ENCODE peak calls at places on chromosomes 6 and 20, in four cellular contexts. L, F, X and B are unnamed samples.

GRCh38 chr6:157592980-157593379 is 212.0 kb downstream of the ZDHHC14 start:
- DNase-seq in X (no peak), L (no peak), F (no peak), B (no peak)

GRCh38 chr6:158560787-158561246 is 926 bp downstream of the TMEM181 start:
- DNase-seq in X (no peak), L (no peak), F (no peak), B (no peak)

GRCh38 chr6:41332241-41332640 is 3.2 kb upstream of the NCR2 start:
- DNase-seq in X (no peak), L (no peak), F (no peak), B (no peak)

GRCh38 chr6:170068496-170068895 is 222.4 kb downstream of the DLL1 start:
- DNase-seq in F (no peak), X (no peak), L (no peak), B (no peak)

GRCh38 chr6:19329078-19329477 is 508.1 kb upstream of the ID4 start:
- DNase-seq in L (no peak), X (no peak), F (no peak), B (no peak)

GRCh38 chr20:33280000-33280680 is 2.9 kb upstream of the BPIFB1 start:
- DNase-seq in L (no peak), F (no peak), X (no peak), B (no peak)

GRCh38 chr20:40197744-40198143 is 491.3 kb downstream of the MAFB start:
- DNase-seq in F (no peak), X (peak; percentile 26), L (no peak), B (no peak)

GRCh38 chr20:38139919-38140753 is 24.9 kb downstream of the TGM2 start:
- DNase-seq in L (no peak), X (peak; percentile 70), F (no peak), B (no peak)

GRCh38 chr6:1873781-1874180 is 264.1 kb downstream of the FOXC1 start:
- DNase-seq in L (no peak), X (no peak), F (no peak), B (no peak)

GRCh38 chr6:52346503-52346902 is 15.4 kb upstream of the PAQR8 start:
- DNase-seq in X (no peak), L (no peak), F (no peak), B (no peak)

GRCh38 chr6:39059496-39060310 is 11.1 kb downstream of the GLP1R start:
- DNase-seq in L (no peak), F (no peak), X (no peak), B (no peak)

GRCh38 chr20:48364688-48365421 is 462.9 kb downstream of the PREX1 start:
- DNase-seq in F (no peak), X (no peak), L (no peak), B (no peak)

GRCh38 chr6:37137201-37137880 is 32.6 kb upstream of the PIM1 start:
- DNase-seq in F (no peak), L (peak; percentile 99), X (peak; percentile 100), B (peak; percentile 77)

GRCh38 chr20:35264755-35265154 is 13.2 kb downstream of the MMP24OS start:
- DNase-seq in L (peak; percentile 22), F (peak; percentile 87), X (peak; percentile 84), B (no peak)

GRCh38 chr6:111105578-111105977 is 18.3 kb downstream of the SLC16A10 start:
- DNase-seq in X (no peak), L (peak; percentile 31), F (no peak), B (no peak)

GRCh38 chr6:158773581-158774449 is 45.4 kb downstream of the EZR start:
- DNase-seq in L (no peak), X (peak; percentile 74), F (no peak), B (no peak)

GRCh38 chr20:41406896-41407444 is 40.4 kb upstream of the EMILIN3 start:
- DNase-seq in L (no peak), X (no peak), F (no peak), B (no peak)

GRCh38 chr20:40563296-40563950 is 125.6 kb downstream of the MAFB start:
- DNase-seq in X (no peak), L (no peak), F (no peak), B (no peak)

GRCh38 chr6:158517581-158517980 is 42.3 kb upstream of the TMEM181 start:
- DNase-seq in L (no peak), X (no peak), F (no peak), B (no peak)

GRCh38 chr6:79607000-79607399 is 24.1 kb upstream of the SH3BGRL2 start:
- DNase-seq in F (no peak), L (peak; percentile 8), X (no peak), B (no peak)

GRCh38 chr6:133621751-133622150 is 267.2 kb upstream of the TCF21 start:
- DNase-seq in L (peak; percentile 76), X (no peak), F (no peak), B (no peak)

GRCh38 chr20:31708839-31709534 is 13.7 kb downstream of the BCL2L1 start:
- DNase-seq in F (no peak), L (no peak), X (no peak), B (no peak)

GRCh38 chr20:24608926-24609667 is 139.7 kb downstream of the SYNDIG1 start:
- DNase-seq in L (peak; percentile 13), F (no peak), X (no peak), B (no peak)

GRCh38 chr6:31070711-31071197 is 41.6 kb downstream of the C6orf15 start:
- DNase-seq in F (peak; percentile 83), L (peak; percentile 84), X (peak; percentile 94), B (peak; percentile 52)

GRCh38 chr6:21371676-21372161 is 221.8 kb upstream of the SOX4 start:
- DNase-seq in F (no peak), X (peak; percentile 94), L (no peak), B (no peak)

GRCh38 chr6:22873531-22874136 is 304.3 kb downstream of the HDGFL1 start:
- DNase-seq in L (peak; percentile 71), X (no peak), F (no peak), B (no peak)

GRCh38 chr6:104711371-104711770 is 148.3 kb downstream of the HACE1 start:
- DNase-seq in F (no peak), L (peak; percentile 51), X (no peak), B (no peak)

GRCh38 chr6:104705916-104706442 is 153.7 kb downstream of the HACE1 start:
- DNase-seq in X (no peak), L (no peak), F (no peak), B (no peak)

GRCh38 chr6:104713982-104714381 is 145.7 kb downstream of the HACE1 start:
- DNase-seq in F (no peak), L (no peak), X (no peak), B (no peak)

GRCh38 chr6:104714796-104715195 is 144.9 kb downstream of the HACE1 start:
- DNase-seq in X (no peak), L (no peak), F (no peak), B (no peak)

GRCh38 chr6:104710543-104711335 is 149.0 kb downstream of the HACE1 start:
- DNase-seq in F (no peak), X (no peak), L (peak; percentile 6), B (no peak)
- H3K56ac ChIP-seq in F (no peak overlapping the region), X (no peak overlapping the region), L (no peak overlapping the region), B (no peak overlapping the region)

DNA sequence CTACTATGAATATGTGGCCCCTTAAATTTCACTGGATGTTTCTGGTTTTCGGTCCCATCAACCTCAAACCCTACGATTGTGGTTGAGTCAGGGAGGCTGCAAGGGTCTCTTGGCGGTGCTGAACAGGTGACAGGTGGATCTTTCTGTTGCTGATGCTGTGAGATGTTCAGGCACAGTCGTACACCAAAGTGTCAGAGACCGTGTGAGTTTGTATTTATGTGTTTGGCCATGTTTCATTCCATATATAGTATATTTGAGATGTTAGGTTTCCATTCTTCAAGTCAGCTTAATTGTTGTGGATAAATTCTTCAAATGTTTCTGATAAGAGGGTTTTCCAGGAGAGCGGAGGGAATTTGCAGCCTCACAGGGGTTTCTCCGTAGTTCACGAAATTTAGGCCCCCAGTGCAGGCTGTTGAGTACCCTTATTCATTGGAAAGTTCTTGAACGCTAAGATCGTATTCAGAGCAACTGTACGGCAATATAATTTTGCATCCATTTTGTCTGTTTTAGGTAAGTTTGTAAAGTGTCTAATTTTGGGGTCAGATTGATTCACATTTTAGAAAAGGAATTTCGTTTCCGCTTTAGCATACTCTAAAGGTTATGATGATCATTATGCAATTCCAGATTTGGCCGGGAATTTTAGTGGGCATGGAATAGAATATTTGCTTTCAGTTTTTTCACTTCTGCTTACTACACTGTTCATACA is 1.2 kb downstream of the TAB2 start:
- DNase-seq in F (no peak), X (peak; percentile 53), L (no peak), B (no peak)
- H3K56ac ChIP-seq in F (no peak overlapping the region), X (peak overlapping the region; percentile 94), L (peak overlapping the region; percentile 39), B (peak overlapping the region; percentile 42)

GRCh38 chr20:4260102-4260501 is 244.7 kb upstream of the RNF24 start:
- DNase-seq in F (no peak), L (no peak), X (no peak), B (no peak)
- H3K56ac ChIP-seq in F (no peak overlapping the region), L (no peak overlapping the region), X (no peak overlapping the region), B (no peak overlapping the region)

DNA sequence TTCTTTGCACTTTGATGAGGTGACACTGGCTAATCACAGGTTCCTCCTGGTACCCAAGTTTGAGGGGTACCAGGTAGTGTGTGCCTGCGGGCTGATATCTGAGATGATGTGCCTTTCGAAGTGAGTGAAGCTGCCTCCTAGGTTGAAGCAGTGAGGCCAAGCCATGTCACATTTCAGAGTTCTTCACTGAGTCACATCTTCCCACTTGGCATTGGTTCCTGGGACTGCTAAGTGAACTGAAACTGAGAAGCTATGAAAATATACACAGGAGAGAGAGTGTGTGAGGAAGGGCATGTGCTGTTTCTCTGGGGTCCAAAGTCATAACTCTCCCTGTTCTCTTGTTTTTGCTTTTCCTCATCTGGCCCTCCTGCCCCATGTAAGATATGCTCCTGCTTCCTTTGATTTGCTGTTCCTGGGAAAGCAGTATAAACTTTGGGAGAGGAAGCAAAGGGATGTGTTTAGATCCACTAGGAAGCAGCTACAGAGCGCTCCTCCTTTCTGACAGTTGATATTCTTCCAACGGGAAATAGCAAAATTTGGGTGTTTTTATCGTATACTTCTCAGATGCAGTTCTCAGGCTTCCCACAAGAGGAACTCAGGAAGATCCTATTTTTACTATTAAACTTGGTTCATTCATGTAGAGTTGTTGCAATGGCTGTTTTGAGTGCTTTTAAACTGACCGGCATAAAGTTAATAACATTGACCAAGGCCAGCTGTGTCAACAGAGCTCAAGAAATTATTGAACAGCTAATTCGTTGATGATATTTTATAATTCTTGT is 153.7 kb downstream of the MOXD1 start:
- DNase-seq in X (no peak), F (no peak), L (peak; percentile 78), B (no peak)
- H3K56ac ChIP-seq in X (no peak overlapping the region), F (no peak overlapping the region), L (no peak overlapping the region), B (no peak overlapping the region)

GRCh38 chr6:136250686-136251008 is 536 bp upstream of the MTFR2 start:
- DNase-seq in L (no peak), X (no peak), F (no peak), B (no peak)
- H3K56ac ChIP-seq in L (peak overlapping the region; percentile 75), X (peak overlapping the region; percentile 90), F (no peak overlapping the region), B (no peak overlapping the region)

GRCh38 chr6:141118991-141119390 is 1013.7 kb upstream of the GJE1 start:
- DNase-seq in F (no peak), X (no peak), L (no peak), B (no peak)

GRCh38 chr6:141117869-141118268 is 1014.9 kb upstream of the GJE1 start:
- DNase-seq in X (no peak), L (no peak), F (no peak), B (no peak)

GRCh38 chr6:141123084-141123483 is 1009.6 kb upstream of the GJE1 start:
- DNase-seq in L (peak; percentile 15), X (no peak), F (no peak), B (no peak)

GRCh38 chr6:141123497-141123896 is 1009.2 kb upstream of the GJE1 start:
- DNase-seq in X (no peak), F (no peak), L (no peak), B (no peak)
- H3K56ac ChIP-seq in X (no peak overlapping the region), F (no peak overlapping the region), L (no peak overlapping the region), B (no peak overlapping the region)

GRCh38 chr6:86609549-86610388 is 327.6 kb upstream of the HTR1E start:
- DNase-seq in X (no peak), L (no peak), F (no peak), B (no peak)
- H3K56ac ChIP-seq in X (peak overlapping the region; percentile 10), L (no peak overlapping the region), F (no peak overlapping the region), B (no peak overlapping the region)